ENCODE peak calls at places on chromosomes 1 and 21, in nine cellular contexts. F, R, Z, N, J, I, A, W and D are unnamed samples.

GRCh38 chr1:246705368-246705767 is 18.8 kb upstream of the SCCPDH start:
- DNase-seq in Z (peak; percentile 88), N (no peak), I (no peak), R (peak; percentile 82), J (no peak), F (no peak), A (no peak), W (no peak), D (peak; percentile 82)

GRCh38 chr21:27513016-27513415 is 546.1 kb upstream of the ADAMTS5 start:
- DNase-seq in I (no peak), R (no peak), J (no peak), W (no peak), A (no peak), N (no peak), Z (peak; percentile 67), F (no peak), D (no peak)

GRCh38 chr1:172824199-172824598 is 165.3 kb downstream of the FASLG start:
- DNase-seq in J (no peak), N (no peak), W (no peak), F (no peak), R (peak; percentile 56), I (no peak), Z (peak; percentile 21), A (no peak), D (peak; percentile 56)

GRCh38 chr1:226551299-226551698 is 2.7 kb downstream of the STUM start:
- DNase-seq in N (no peak), W (no peak), J (no peak), R (no peak), I (peak; percentile 60), A (no peak), Z (no peak), F (no peak), D (no peak)

GRCh38 chr1:26784023-26784871 is 3.5 kb upstream of the PIGV start:
- DNase-seq in A (no peak), R (peak; percentile 87), I (peak; percentile 86), N (peak; percentile 70), J (peak; percentile 78), W (peak; percentile 76), Z (peak; percentile 95), F (peak; percentile 26), D (peak; percentile 93)

GRCh38 chr1:110060034-110060661 is 10.3 kb downstream of the ALX3 start:
- DNase-seq in R (no peak), N (no peak), I (no peak), F (peak; percentile 53), A (peak; percentile 73), J (no peak), Z (no peak), W (peak; percentile 63), D (no peak)

GRCh38 chr1:51303751-51304196 is 26.6 kb downstream of the TTC39A start:
- DNase-seq in R (peak; percentile 22), A (no peak), N (no peak), Z (peak; percentile 82), I (no peak), W (no peak), F (no peak), J (no peak), D (no peak)

GRCh38 chr1:27773732-27774445 is 870 bp downstream of the STX12 start:
- DNase-seq in Z (peak; percentile 33), A (no peak), J (no peak), F (no peak), R (peak; percentile 45), N (no peak), W (no peak), I (no peak), D (no peak)

GRCh38 chr1:112537451-112537850 is 28.7 kb downstream of the WNT2B start:
- DNase-seq in I (no peak), A (no peak), W (no peak), Z (no peak), N (no peak), F (no peak), R (no peak), J (no peak), D (no peak)

GRCh38 chr1:11977625-11978024 is 2.6 kb upstream of the MFN2 start:
- DNase-seq in A (no peak), F (no peak), I (no peak), J (no peak), R (no peak), W (no peak), N (no peak), Z (no peak), D (peak; percentile 81)

GRCh38 chr1:185439727-185440415 is 122.8 kb upstream of the IVNS1ABP start:
- DNase-seq in W (no peak), N (no peak), A (no peak), Z (peak; percentile 44), J (no peak), F (no peak), R (peak; percentile 64), I (no peak), D (peak; percentile 91)

GRCh38 chr1:154295408-154296235 is 23.2 kb downstream of the HAX1 start:
- DNase-seq in R (no peak), J (no peak), N (no peak), F (no peak), I (no peak), W (no peak), Z (no peak), A (no peak), D (no peak)

GRCh38 chr1:67897270-67897949 is 64.1 kb upstream of the GNG12 start:
- DNase-seq in F (no peak), W (no peak), N (no peak), A (no peak), J (no peak), R (peak; percentile 69), I (no peak), Z (peak; percentile 65), D (no peak)

GRCh38 chr1:17624540-17625256 is 85.2 kb downstream of the ARHGEF10L start:
- DNase-seq in A (peak; percentile 76), W (no peak), J (no peak), N (no peak), R (peak; percentile 61), I (peak; percentile 96), F (no peak), Z (peak; percentile 67), D (peak; percentile 54)

GRCh38 chr1:86339906-86340305 is 56.2 kb downstream of the ODF2L start:
- DNase-seq in W (no peak), N (no peak), I (no peak), A (no peak), R (no peak), Z (no peak), J (no peak), F (no peak), D (no peak)

GRCh38 chr21:17438642-17439041 is 74.2 kb upstream of the CXADR start:
- DNase-seq in N (no peak), R (peak; percentile 32), F (peak; percentile 92), A (no peak), I (no peak), J (no peak), Z (no peak), W (no peak), D (no peak)

GRCh38 chr21:37797403-37797802 is 118.9 kb downstream of the KCNJ6 start:
- DNase-seq in Z (no peak), N (no peak), I (no peak), A (no peak), J (no peak), F (no peak), R (no peak), W (no peak), D (no peak)

GRCh38 chr1:220356981-220357850 is 85.0 kb upstream of the RAB3GAP2 start:
- DNase-seq in N (no peak), R (no peak), I (no peak), W (no peak), Z (no peak), A (no peak), J (no peak), F (no peak), D (no peak)

GRCh38 chr1:220347654-220348175 is 75.5 kb upstream of the RAB3GAP2 start:
- DNase-seq in W (no peak), R (no peak), J (no peak), Z (no peak), N (no peak), F (no peak), I (no peak), A (no peak), D (no peak)

GRCh38 chr1:220353229-220354012 is 81.2 kb upstream of the RAB3GAP2 start:
- DNase-seq in A (no peak), Z (no peak), N (no peak), I (no peak), J (no peak), W (no peak), F (peak; percentile 47), R (no peak), D (no peak)
- TF ChIP-seq CTCF in A (no peak), Z (no peak), N (no peak), I (no peak), J (no peak), W (no peak), F (peak; percentile 41), R (no peak), D (no peak)

DNA sequence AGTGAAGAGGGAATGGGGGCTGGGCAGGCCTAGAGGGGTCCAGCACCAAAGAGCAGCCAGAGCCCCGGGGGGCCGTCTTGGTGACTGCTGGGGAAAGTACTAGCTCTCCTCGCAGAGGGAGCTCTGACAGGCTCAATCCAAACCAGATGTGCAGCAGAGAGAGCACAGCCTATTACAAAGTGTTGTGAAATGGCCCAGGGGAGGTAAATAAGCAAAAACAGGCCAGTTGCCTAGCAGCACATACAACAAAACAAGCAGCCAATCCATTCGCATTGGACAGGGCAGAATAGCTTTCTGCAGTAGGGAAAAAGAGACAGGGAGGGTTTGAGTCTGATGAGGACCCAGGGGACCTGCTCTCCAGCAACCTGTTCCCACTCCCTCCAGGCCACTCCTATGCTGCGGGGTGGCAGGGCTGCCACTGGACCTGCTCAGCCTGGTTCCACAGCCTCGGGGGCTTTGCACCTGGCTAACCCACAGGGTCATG is 239.6 kb upstream of the FGGY start:
- DNase-seq in Z (peak; percentile 99), I (peak; percentile 89), J (peak; percentile 77), F (peak; percentile 45), W (peak; percentile 57), N (peak; percentile 55), R (peak; percentile 91), A (peak; percentile 84), D (peak; percentile 95)
- H3K4me3 ChIP-seq in Z (no peak overlapping the region), I (no peak overlapping the region), J (peak overlapping the region; percentile 9), F (no peak overlapping the region), W (no peak overlapping the region), N (no peak overlapping the region), R (no peak overlapping the region), A (no peak overlapping the region), D (no peak overlapping the region)

DNA sequence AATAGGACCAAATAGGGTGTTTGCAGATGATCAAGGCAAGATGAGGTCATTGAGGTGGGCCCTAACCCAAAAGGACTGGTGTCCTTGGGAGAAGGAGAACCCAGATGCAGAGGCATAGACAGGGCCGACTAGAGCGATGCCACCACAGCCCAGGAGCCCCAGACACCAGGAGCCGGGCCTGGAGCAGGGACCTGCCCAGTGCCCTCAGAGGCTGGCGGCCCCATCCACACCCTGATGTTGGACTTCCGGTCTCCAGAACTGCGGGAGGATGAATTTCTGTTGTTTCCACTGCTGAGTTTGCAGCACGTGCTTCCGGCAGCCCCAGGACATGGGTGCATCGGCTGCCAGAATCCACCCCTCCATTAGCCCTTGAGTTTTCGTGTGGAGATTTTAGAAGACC is 7.2 kb upstream of the ACTRT2 start:
- DNase-seq in Z (no peak), R (no peak), F (no peak), N (no peak), A (no peak), W (no peak), J (no peak), I (peak; percentile 31), D (no peak)
- TF ChIP-seq CTCF in Z (no peak), R (no peak), F (no peak), N (no peak), A (no peak), W (no peak), J (no peak), I (no peak), D (no peak)

GRCh38 chr21:45456014-45456835 is 51.3 kb downstream of the COL18A1 start:
- DNase-seq in Z (no peak), J (no peak), F (no peak), A (peak; percentile 74), W (no peak), R (no peak), N (no peak), I (no peak), D (no peak)
- H3K4me3 ChIP-seq in Z (peak overlapping the region; percentile 32), J (no peak overlapping the region), F (no peak overlapping the region), A (peak overlapping the region; percentile 61), W (no peak overlapping the region), R (no peak overlapping the region), N (peak overlapping the region; percentile 47), I (peak overlapping the region; percentile 55), D (no peak overlapping the region)